ENCODE peak calls at places on chromosome 10, in ten cellular contexts. One of them, this sample, is unnamed.

GRCh38 chr10:78575400-78575799 is 493.4 kb upstream of the ZMIZ1 start:
- DNase-seq in nephron progenitor cell: no peak
- DNase-seq in coronary artery: no peak
- DNase-seq in astrocyte: peak
- DNase-seq in activated CD4-positive, alpha-beta T cell treated with anti-CD3 and anti-CD28 coated beads, Interleukin-2, amount 50 U/mL, for 24 hours: no peak
- DNase-seq in naive thymus-derived CD8-positive, alpha-beta T cell: no peak
- DNase-seq in globus pallidus: no peak
- DNase-seq in astrocyte of the spinal cord: peak
- DNase-seq in kidney: no peak
- DNase-seq in left colon: no peak
- DNase-seq in this sample: no peak

GRCh38 chr10:43322321-43322720 is 49.1 kb upstream of the FXYD4 start:
- DNase-seq in nephron progenitor cell: no peak
- DNase-seq in activated CD4-positive, alpha-beta T cell treated with anti-CD3 and anti-CD28 coated beads, Interleukin-2, amount 50 U/mL, for 24 hours: no peak
- DNase-seq in left colon: peak
- DNase-seq in naive thymus-derived CD8-positive, alpha-beta T cell: no peak
- DNase-seq in globus pallidus: peak
- DNase-seq in astrocyte: no peak
- DNase-seq in kidney: no peak
- DNase-seq in astrocyte of the spinal cord: no peak
- DNase-seq in coronary artery: no peak
- DNase-seq in this sample: no peak

GRCh38 chr10:51300617-51301350 is 226.5 kb downstream of the PRKG1 start:
- DNase-seq in left colon: no peak
- DNase-seq in kidney: no peak
- DNase-seq in astrocyte of the spinal cord: no peak
- DNase-seq in activated CD4-positive, alpha-beta T cell treated with anti-CD3 and anti-CD28 coated beads, Interleukin-2, amount 50 U/mL, for 24 hours: no peak
- DNase-seq in coronary artery: no peak
- DNase-seq in naive thymus-derived CD8-positive, alpha-beta T cell: no peak
- DNase-seq in astrocyte: no peak
- DNase-seq in globus pallidus: no peak
- DNase-seq in nephron progenitor cell: no peak
- DNase-seq in this sample: no peak

GRCh38 chr10:10605551-10606081 is 412.1 kb upstream of the CELF2 start:
- DNase-seq in astrocyte of the spinal cord: peak
- DNase-seq in globus pallidus: no peak
- DNase-seq in nephron progenitor cell: no peak
- DNase-seq in kidney: no peak
- DNase-seq in coronary artery: no peak
- DNase-seq in left colon: peak
- DNase-seq in naive thymus-derived CD8-positive, alpha-beta T cell: no peak
- DNase-seq in activated CD4-positive, alpha-beta T cell treated with anti-CD3 and anti-CD28 coated beads, Interleukin-2, amount 50 U/mL, for 24 hours: no peak
- DNase-seq in astrocyte: peak
- DNase-seq in this sample: peak

GRCh38 chr10:5252177-5253037 is 55.8 kb downstream of the AKR1C4 start:
- DNase-seq in globus pallidus: no peak
- DNase-seq in astrocyte of the spinal cord: no peak
- DNase-seq in left colon: no peak
- DNase-seq in activated CD4-positive, alpha-beta T cell treated with anti-CD3 and anti-CD28 coated beads, Interleukin-2, amount 50 U/mL, for 24 hours: no peak
- DNase-seq in kidney: no peak
- DNase-seq in coronary artery: no peak
- DNase-seq in nephron progenitor cell: no peak
- DNase-seq in astrocyte: no peak
- DNase-seq in naive thymus-derived CD8-positive, alpha-beta T cell: no peak
- DNase-seq in this sample: peak

GRCh38 chr10:127462643-127463295 is 86.3 kb upstream of the NPS start:
- DNase-seq in kidney: no peak
- DNase-seq in astrocyte of the spinal cord: no peak
- DNase-seq in globus pallidus: no peak
- DNase-seq in coronary artery: no peak
- DNase-seq in naive thymus-derived CD8-positive, alpha-beta T cell: no peak
- DNase-seq in nephron progenitor cell: no peak
- DNase-seq in astrocyte: no peak
- DNase-seq in activated CD4-positive, alpha-beta T cell treated with anti-CD3 and anti-CD28 coated beads, Interleukin-2, amount 50 U/mL, for 24 hours: no peak
- DNase-seq in left colon: no peak
- DNase-seq in this sample: no peak

GRCh38 chr10:46266506-46266985 is 20.3 kb upstream of the ANTXRL start:
- DNase-seq in activated CD4-positive, alpha-beta T cell treated with anti-CD3 and anti-CD28 coated beads, Interleukin-2, amount 50 U/mL, for 24 hours: no peak
- DNase-seq in astrocyte of the spinal cord: no peak
- DNase-seq in coronary artery: peak
- DNase-seq in astrocyte: no peak
- DNase-seq in globus pallidus: no peak
- DNase-seq in left colon: no peak
- DNase-seq in nephron progenitor cell: no peak
- DNase-seq in kidney: no peak
- DNase-seq in naive thymus-derived CD8-positive, alpha-beta T cell: no peak
- DNase-seq in this sample: no peak

GRCh38 chr10:27558612-27559020 is 54.5 kb downstream of the RAB18 start:
- DNase-seq in naive thymus-derived CD8-positive, alpha-beta T cell: no peak
- DNase-seq in coronary artery: no peak
- DNase-seq in activated CD4-positive, alpha-beta T cell treated with anti-CD3 and anti-CD28 coated beads, Interleukin-2, amount 50 U/mL, for 24 hours: no peak
- DNase-seq in kidney: no peak
- DNase-seq in astrocyte of the spinal cord: peak
- DNase-seq in left colon: peak
- DNase-seq in astrocyte: peak
- DNase-seq in globus pallidus: peak
- DNase-seq in nephron progenitor cell: peak
- DNase-seq in this sample: peak

GRCh38 chr10:24908793-24909423 is 43.5 kb downstream of the PRTFDC1 start:
- DNase-seq in kidney: no peak
- DNase-seq in naive thymus-derived CD8-positive, alpha-beta T cell: no peak
- DNase-seq in coronary artery: no peak
- DNase-seq in astrocyte: peak
- DNase-seq in left colon: no peak
- DNase-seq in activated CD4-positive, alpha-beta T cell treated with anti-CD3 and anti-CD28 coated beads, Interleukin-2, amount 50 U/mL, for 24 hours: no peak
- DNase-seq in globus pallidus: no peak
- DNase-seq in nephron progenitor cell: no peak
- DNase-seq in astrocyte of the spinal cord: peak
- DNase-seq in this sample: peak

GRCh38 chr10:74921744-74922143 is 95.3 kb downstream of the KAT6B start:
- DNase-seq in coronary artery: no peak
- DNase-seq in left colon: no peak
- DNase-seq in globus pallidus: no peak
- DNase-seq in astrocyte: peak
- DNase-seq in activated CD4-positive, alpha-beta T cell treated with anti-CD3 and anti-CD28 coated beads, Interleukin-2, amount 50 U/mL, for 24 hours: no peak
- DNase-seq in naive thymus-derived CD8-positive, alpha-beta T cell: no peak
- DNase-seq in nephron progenitor cell: peak
- DNase-seq in kidney: no peak
- DNase-seq in astrocyte of the spinal cord: peak
- DNase-seq in this sample: no peak

GRCh38 chr10:79285315-79286185 is 61.7 kb upstream of the PPIF start:
- DNase-seq in activated CD4-positive, alpha-beta T cell treated with anti-CD3 and anti-CD28 coated beads, Interleukin-2, amount 50 U/mL, for 24 hours: no peak
- DNase-seq in astrocyte: no peak
- DNase-seq in nephron progenitor cell: no peak
- DNase-seq in left colon: no peak
- DNase-seq in kidney: no peak
- DNase-seq in astrocyte of the spinal cord: no peak
- DNase-seq in coronary artery: no peak
- DNase-seq in globus pallidus: no peak
- DNase-seq in naive thymus-derived CD8-positive, alpha-beta T cell: no peak
- DNase-seq in this sample: no peak

GRCh38 chr10:24249829-24250415 is 41.0 kb downstream of the KIAA1217 start:
- DNase-seq in kidney: no peak
- DNase-seq in naive thymus-derived CD8-positive, alpha-beta T cell: no peak
- DNase-seq in astrocyte: peak
- DNase-seq in astrocyte of the spinal cord: peak
- DNase-seq in coronary artery: no peak
- DNase-seq in nephron progenitor cell: no peak
- DNase-seq in globus pallidus: no peak
- DNase-seq in left colon: no peak
- DNase-seq in activated CD4-positive, alpha-beta T cell treated with anti-CD3 and anti-CD28 coated beads, Interleukin-2, amount 50 U/mL, for 24 hours: no peak
- DNase-seq in this sample: no peak

GRCh38 chr10:28137907-28138880 is 139.3 kb upstream of the ODAD2 start:
- DNase-seq in astrocyte of the spinal cord: peak
- DNase-seq in kidney: no peak
- DNase-seq in astrocyte: peak
- DNase-seq in left colon: no peak
- DNase-seq in activated CD4-positive, alpha-beta T cell treated with anti-CD3 and anti-CD28 coated beads, Interleukin-2, amount 50 U/mL, for 24 hours: no peak
- DNase-seq in globus pallidus: no peak
- DNase-seq in naive thymus-derived CD8-positive, alpha-beta T cell: no peak
- DNase-seq in nephron progenitor cell: no peak
- DNase-seq in coronary artery: no peak
- DNase-seq in this sample: peak

GRCh38 chr10:131170042-131170983 is 141.2 kb downstream of the TCERG1L start:
- DNase-seq in activated CD4-positive, alpha-beta T cell treated with anti-CD3 and anti-CD28 coated beads, Interleukin-2, amount 50 U/mL, for 24 hours: no peak
- DNase-seq in globus pallidus: no peak
- DNase-seq in naive thymus-derived CD8-positive, alpha-beta T cell: no peak
- DNase-seq in kidney: peak
- DNase-seq in coronary artery: peak
- DNase-seq in astrocyte of the spinal cord: no peak
- DNase-seq in nephron progenitor cell: no peak
- DNase-seq in left colon: no peak
- DNase-seq in astrocyte: no peak
- DNase-seq in this sample: no peak

GRCh38 chr10:93386496-93387369 is 95.4 kb downstream of the MYOF start:
- DNase-seq in kidney: peak
- DNase-seq in activated CD4-positive, alpha-beta T cell treated with anti-CD3 and anti-CD28 coated beads, Interleukin-2, amount 50 U/mL, for 24 hours: no peak
- DNase-seq in naive thymus-derived CD8-positive, alpha-beta T cell: no peak
- DNase-seq in left colon: no peak
- DNase-seq in astrocyte: no peak
- DNase-seq in astrocyte of the spinal cord: peak
- DNase-seq in nephron progenitor cell: no peak
- DNase-seq in globus pallidus: peak
- DNase-seq in coronary artery: no peak
- DNase-seq in this sample: peak

This sample was measured in H4.